ENCODE peak calls at places on chromosomes 12 and 14, in six cellular contexts. One of them, this sample, is unnamed. For H4K20me1 and H3K9me3, the result is how much of the 10 kb centered on the place peaks cover.

GRCh38 chr14:52834440-52834842 is 43.0 kb upstream of the GNPNAT1 start:
- DNase-seq in HCT116: no peak
- DNase-seq in IMR-90: peak
- DNase-seq in MM.1S: no peak
- DNase-seq in fibroblast of lung: peak
- DNase-seq in H9: no peak
- DNase-seq in this sample: no peak

GRCh38 chr14:67579636-67580035 is 20.4 kb downstream of the PIGH start:
- DNase-seq in H9: no peak
- DNase-seq in MM.1S: no peak
- DNase-seq in HCT116: no peak
- DNase-seq in IMR-90: no peak
- DNase-seq in fibroblast of lung: no peak
- DNase-seq in this sample: no peak

GRCh38 chr14:55701638-55702037 is 121.6 kb downstream of the KTN1 start:
- DNase-seq in H9: no peak
- DNase-seq in HCT116: no peak
- DNase-seq in fibroblast of lung: peak
- DNase-seq in IMR-90: peak
- DNase-seq in MM.1S: no peak
- DNase-seq in this sample: no peak

GRCh38 chr12:20507711-20508110 is 139.4 kb downstream of the PDE3A start:
- DNase-seq in MM.1S: no peak
- DNase-seq in fibroblast of lung: no peak
- DNase-seq in H9: no peak
- DNase-seq in IMR-90: no peak
- DNase-seq in HCT116: no peak
- DNase-seq in this sample: no peak

GRCh38 chr14:67417633-67418032 is 5.7 kb upstream of the PLEK2 start:
- DNase-seq in HCT116: no peak
- DNase-seq in fibroblast of lung: no peak
- DNase-seq in IMR-90: peak
- DNase-seq in MM.1S: no peak
- DNase-seq in H9: no peak
- DNase-seq in this sample: no peak

GRCh38 chr12:262817-263216 is at the start of gene SLC6A13:
- DNase-seq in fibroblast of lung: no peak
- DNase-seq in MM.1S: no peak
- DNase-seq in IMR-90: no peak
- DNase-seq in HCT116: no peak
- DNase-seq in H9: no peak
- DNase-seq in this sample: no peak

GRCh38 chr14:78010688-78011087 is 159.5 kb upstream of the NRXN3 start:
- DNase-seq in IMR-90: peak
- DNase-seq in HCT116: no peak
- DNase-seq in fibroblast of lung: no peak
- DNase-seq in H9: no peak
- DNase-seq in MM.1S: no peak
- DNase-seq in this sample: no peak

GRCh38 chr14:32370720-32371119 is 41.6 kb downstream of the AKAP6 start:
- DNase-seq in H9: no peak
- DNase-seq in HCT116: peak
- DNase-seq in fibroblast of lung: peak
- DNase-seq in IMR-90: peak
- DNase-seq in MM.1S: no peak
- DNase-seq in this sample: no peak

GRCh38 chr12:56988207-56988739 is 18.1 kb downstream of the ZBTB39 start:
- DNase-seq in fibroblast of lung: no peak
- DNase-seq in HCT116: no peak
- DNase-seq in MM.1S: no peak
- DNase-seq in IMR-90: no peak
- DNase-seq in H9: peak
- DNase-seq in this sample: no peak

GRCh38 chr14:102196436-102197230 is 56.9 kb downstream of the WDR20 start:
- DNase-seq in IMR-90: no peak
- DNase-seq in fibroblast of lung: no peak
- DNase-seq in HCT116: no peak
- DNase-seq in MM.1S: no peak
- DNase-seq in H9: no peak
- DNase-seq in this sample: no peak

GRCh38 chr14:94113490-94113889 is 3.0 kb downstream of the IFI27 start:
- DNase-seq in MM.1S: no peak
- DNase-seq in IMR-90: peak
- DNase-seq in H9: peak
- DNase-seq in fibroblast of lung: no peak
- DNase-seq in HCT116: no peak
- DNase-seq in this sample: no peak

GRCh38 chr12:57451233-57451778 is 3.8 kb upstream of the INHBE start:
- DNase-seq in fibroblast of lung: no peak
- DNase-seq in IMR-90: peak
- DNase-seq in H9: no peak
- DNase-seq in HCT116: no peak
- DNase-seq in MM.1S: no peak
- DNase-seq in this sample: no peak

GRCh38 chr14:68975667-68976066 is 3.4 kb downstream of the ACTN1 start:
- DNase-seq in H9: no peak
- DNase-seq in fibroblast of lung: peak
- DNase-seq in IMR-90: peak
- DNase-seq in MM.1S: no peak
- DNase-seq in HCT116: no peak
- DNase-seq in this sample: no peak

GRCh38 chr12:89311703-89312293 is 40.5 kb downstream of the DUSP6 start:
- DNase-seq in H9: no peak
- DNase-seq in fibroblast of lung: no peak
- DNase-seq in HCT116: no peak
- DNase-seq in IMR-90: no peak
- DNase-seq in MM.1S: no peak
- DNase-seq in this sample: no peak

GRCh38 chr12:2163172-2163927 is 110.6 kb downstream of the CACNA1C start:
- DNase-seq in HCT116: no peak
- DNase-seq in MM.1S: no peak
- DNase-seq in H9: no peak
- DNase-seq in IMR-90: peak
- DNase-seq in fibroblast of lung: peak
- DNase-seq in this sample: no peak

DNA sequence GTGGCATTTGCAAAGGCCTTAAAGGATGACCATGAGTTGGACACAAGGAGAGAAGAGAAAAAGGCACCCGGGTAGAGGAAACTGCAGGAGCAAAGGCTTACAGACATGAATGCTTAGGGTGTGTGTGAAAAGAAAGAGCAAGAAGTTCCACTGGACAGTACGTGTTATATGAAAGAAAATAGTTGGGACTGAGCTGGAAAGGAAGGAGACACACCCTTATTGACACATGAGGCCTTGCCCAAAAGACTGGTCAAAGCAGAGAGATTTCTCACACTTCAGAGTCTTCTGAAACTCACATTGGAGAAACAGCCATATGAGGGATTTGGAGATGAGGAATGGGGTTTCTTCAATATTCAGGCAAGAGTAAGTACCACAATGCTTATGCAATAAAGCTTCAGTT is 56.0 kb downstream of the TTC9 start:
- DNase-seq in fibroblast of lung: no peak
- DNase-seq in IMR-90: no peak
- DNase-seq in HCT116: no peak
- DNase-seq in H9: no peak
- DNase-seq in MM.1S: no peak
- DNase-seq in this sample: no peak
- H2AFZ ChIP-seq in fibroblast of lung: no peak
- H2AFZ ChIP-seq in IMR-90: no peak
- H2AFZ ChIP-seq in HCT116: peak
- H2AFZ ChIP-seq in H9: no peak
- H2AFZ ChIP-seq in MM.1S: no peak
- H2AFZ ChIP-seq in this sample: no peak

DNA sequence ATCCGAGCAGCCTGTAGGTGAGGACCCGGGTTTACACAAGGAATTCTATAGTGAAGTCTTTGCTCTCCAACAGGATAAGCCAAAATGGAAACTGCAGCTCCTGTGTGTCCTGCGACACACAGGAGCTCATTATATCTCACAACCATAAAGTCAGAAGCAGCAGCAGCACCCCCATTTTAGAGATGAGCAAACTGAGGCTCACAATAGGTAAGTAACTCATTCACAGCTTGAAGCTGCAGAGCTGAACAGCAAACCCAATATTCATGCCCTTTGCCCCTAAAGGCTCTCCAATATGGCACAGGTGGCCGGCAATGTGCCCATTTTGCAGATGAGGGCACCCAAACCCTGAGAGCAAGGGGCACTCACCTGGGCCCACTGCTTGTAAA is 4.6 kb downstream of the NCOR2 start:
- DNase-seq in H9: no peak
- DNase-seq in MM.1S: no peak
- DNase-seq in IMR-90: no peak
- DNase-seq in HCT116: no peak
- DNase-seq in fibroblast of lung: no peak
- DNase-seq in this sample: no peak
- H4K20me1 ChIP-seq in H9: under half
- H4K20me1 ChIP-seq in MM.1S: under half
- H4K20me1 ChIP-seq in IMR-90: half or more
- H4K20me1 ChIP-seq in HCT116: under half
- H4K20me1 ChIP-seq in fibroblast of lung: under half
- H4K20me1 ChIP-seq in this sample: half or more

DNA sequence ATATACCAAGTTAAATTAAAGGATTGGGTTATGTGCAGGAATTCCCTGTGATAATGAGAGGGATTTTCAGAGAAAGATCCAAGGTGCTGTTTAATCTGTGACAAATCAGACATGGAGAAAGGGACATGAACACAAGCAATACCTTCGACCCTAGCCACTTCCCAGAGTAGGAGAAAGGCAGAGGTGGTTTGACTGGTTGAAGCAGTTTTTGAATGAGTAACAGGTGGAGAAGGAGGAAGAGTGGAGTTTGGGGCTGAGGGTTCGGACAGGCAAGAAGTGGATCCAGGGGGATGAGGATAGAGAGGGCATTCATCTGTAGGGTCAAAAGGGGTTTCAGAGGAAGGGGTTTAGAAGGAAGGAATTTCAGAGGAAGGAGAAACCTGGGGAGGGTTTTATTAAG is 27.4 kb upstream of the A2M start:
- DNase-seq in fibroblast of lung: no peak
- DNase-seq in H9: no peak
- DNase-seq in HCT116: no peak
- DNase-seq in MM.1S: no peak
- DNase-seq in IMR-90: no peak
- DNase-seq in this sample: no peak
- H3K9me3 ChIP-seq in fibroblast of lung: under half
- H3K9me3 ChIP-seq in H9: under half
- H3K9me3 ChIP-seq in HCT116: under half
- H3K9me3 ChIP-seq in MM.1S: under half
- H3K9me3 ChIP-seq in IMR-90: under half
- H3K9me3 ChIP-seq in this sample: under half

GRCh38 chr14:38279556-38279955 is 23.7 kb upstream of the CLEC14A start:
- DNase-seq in MM.1S: no peak
- DNase-seq in IMR-90: no peak
- DNase-seq in fibroblast of lung: no peak
- DNase-seq in H9: no peak
- DNase-seq in HCT116: no peak
- DNase-seq in this sample: no peak
- H2AFZ ChIP-seq in MM.1S: no peak
- H2AFZ ChIP-seq in IMR-90: no peak
- H2AFZ ChIP-seq in fibroblast of lung: no peak
- H2AFZ ChIP-seq in H9: no peak
- H2AFZ ChIP-seq in HCT116: no peak
- H2AFZ ChIP-seq in this sample: no peak

GRCh38 chr12:79920421-79921238 is 14.3 kb downstream of the PPP1R12A start:
- DNase-seq in HCT116: no peak
- DNase-seq in H9: no peak
- DNase-seq in IMR-90: no peak
- DNase-seq in MM.1S: no peak
- DNase-seq in fibroblast of lung: no peak
- DNase-seq in this sample: no peak
- H4K20me1 ChIP-seq in HCT116: under half
- H4K20me1 ChIP-seq in H9: under half
- H4K20me1 ChIP-seq in IMR-90: half or more
- H4K20me1 ChIP-seq in MM.1S: under half
- H4K20me1 ChIP-seq in fibroblast of lung: under half
- H4K20me1 ChIP-seq in this sample: half or more

GRCh38 chr14:38208825-38209562 is 1.3 kb downstream of the SSTR1 start:
- DNase-seq in H9: peak
- DNase-seq in MM.1S: no peak
- DNase-seq in fibroblast of lung: peak
- DNase-seq in HCT116: no peak
- DNase-seq in IMR-90: peak
- DNase-seq in this sample: no peak
- H3K9me3 ChIP-seq in H9: under half
- H3K9me3 ChIP-seq in MM.1S: under half
- H3K9me3 ChIP-seq in fibroblast of lung: under half
- H3K9me3 ChIP-seq in HCT116: under half
- H3K9me3 ChIP-seq in IMR-90: under half
- H3K9me3 ChIP-seq in this sample: under half

GRCh38 chr12:65023485-65023884 is 97.6 kb downstream of the WIF1 start:
- DNase-seq in IMR-90: no peak
- DNase-seq in fibroblast of lung: no peak
- DNase-seq in H9: no peak
- DNase-seq in HCT116: no peak
- DNase-seq in MM.1S: no peak
- DNase-seq in this sample: no peak
- H2AFZ ChIP-seq in IMR-90: no peak
- H2AFZ ChIP-seq in fibroblast of lung: no peak
- H2AFZ ChIP-seq in H9: no peak
- H2AFZ ChIP-seq in HCT116: no peak
- H2AFZ ChIP-seq in MM.1S: no peak
- H2AFZ ChIP-seq in this sample: no peak

GRCh38 chr14:60253649-60254048 is 4.6 kb downstream of the PPM1A start:
- DNase-seq in fibroblast of lung: no peak
- DNase-seq in IMR-90: no peak
- DNase-seq in H9: no peak
- DNase-seq in HCT116: no peak
- DNase-seq in MM.1S: no peak
- DNase-seq in this sample: no peak
- H4K20me1 ChIP-seq in fibroblast of lung: under half
- H4K20me1 ChIP-seq in IMR-90: half or more
- H4K20me1 ChIP-seq in H9: under half
- H4K20me1 ChIP-seq in HCT116: under half
- H4K20me1 ChIP-seq in MM.1S: under half
- H4K20me1 ChIP-seq in this sample: half or more

This sample was measured in DND-41.